ENCODE peak calls at places on chromosomes 4 and X, in six cellular contexts. F is effector memory CD4-positive, alpha-beta T cell; R is right cardiac atrium; O is AG10803; X is adipocyte; S is adrenal gland. H is an unnamed sample.
A peak's percentile ranks its signal among the peaks of the same experiment; 100 is the strongest.

GRCh38 chr4:26859762-26860156 is 882 bp upstream of the STIM2 start:
- DNase-seq in X (no peak), F (no peak), S (no peak), R (no peak), O (no peak), H (no peak)

GRCh38 chrX:97210501-97210900 is 326.8 kb downstream of the RPA4 start:
- DNase-seq in F (no peak), X (no peak), S (no peak), R (no peak), O (no peak), H (no peak)

GRCh38 chr4:119676101-119676500 is 47.5 kb upstream of the PDE5A start:
- DNase-seq in F (no peak), O (no peak), R (no peak), S (no peak), X (no peak), H (no peak)

GRCh38 chr4:140996757-140997156 is 136.5 kb downstream of the RNF150 start:
- DNase-seq in O (peak; percentile 91), R (no peak), X (peak; percentile 69), F (no peak), S (no peak), H (no peak)

GRCh38 chrX:133674726-133675470 is 259.6 kb upstream of the GPC4 start:
- DNase-seq in S (no peak), O (no peak), R (no peak), F (no peak), X (no peak), H (no peak)

GRCh38 chrX:75648803-75649588 is 126.2 kb upstream of the ZDHHC15 start:
- DNase-seq in O (no peak), X (no peak), F (no peak), R (no peak), S (no peak), H (no peak)

GRCh38 chr4:26009502-26009901 is 95.5 kb downstream of the SMIM20 start:
- DNase-seq in X (no peak), S (no peak), O (no peak), F (no peak), R (no peak), H (no peak)

GRCh38 chr4:112560084-112560483 is 44.1 kb upstream of the NEUROG2 start:
- DNase-seq in X (no peak), F (no peak), S (no peak), O (no peak), R (no peak), H (no peak)

GRCh38 chr4:110635155-110635479 is 12.2 kb upstream of the PITX2 start:
- DNase-seq in S (no peak), F (no peak), X (no peak), R (no peak), O (no peak), H (no peak)
- H3K4me3 ChIP-seq in S (no peak overlapping the region), F (no peak overlapping the region), X (no peak overlapping the region), R (no peak overlapping the region), O (peak overlapping the region; percentile 14), H (no peak overlapping the region)

GRCh38 chr4:4662230-4662629 is 120.4 kb upstream of the STX18 start:
- DNase-seq in R (no peak), S (no peak), F (no peak), X (no peak), O (no peak), H (no peak)

GRCh38 chr4:4666187-4666586 is 124.3 kb upstream of the STX18 start:
- DNase-seq in S (no peak), F (no peak), R (no peak), O (no peak), X (no peak), H (no peak)

GRCh38 chr4:4659871-4660651 is 118.2 kb upstream of the STX18 start:
- DNase-seq in S (no peak), R (no peak), X (peak; percentile 79), F (no peak), O (peak; percentile 93), H (no peak)

GRCh38 chr4:4664234-4664633 is 122.4 kb upstream of the STX18 start:
- DNase-seq in O (no peak), F (no peak), R (no peak), S (no peak), X (no peak), H (no peak)

DNA sequence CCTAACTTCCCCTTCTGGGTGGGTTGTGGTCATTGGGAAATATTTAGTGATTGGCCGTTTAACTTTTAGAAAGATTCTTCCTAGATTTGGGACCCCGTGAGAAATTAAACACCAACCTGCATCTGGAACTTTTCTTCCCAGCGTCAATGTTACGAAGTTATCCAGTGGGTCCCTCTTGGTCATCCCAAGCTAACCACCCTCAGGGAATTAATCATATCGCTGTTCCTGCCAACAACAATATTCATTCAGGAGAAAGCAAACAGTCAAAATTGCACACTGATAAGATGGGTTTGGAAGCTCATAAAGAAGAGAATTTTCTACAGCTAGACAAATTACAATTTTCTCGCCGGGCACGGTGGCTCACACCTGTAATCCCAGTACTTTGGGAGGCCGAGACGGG is 121.2 kb upstream of the STX18 start:
- DNase-seq in S (no peak), R (no peak), X (peak; percentile 34), F (no peak), O (no peak), H (no peak)
- H3K4me3 ChIP-seq in S (no peak overlapping the region), R (no peak overlapping the region), X (no peak overlapping the region), F (no peak overlapping the region), O (no peak overlapping the region), H (no peak overlapping the region)

GRCh38 chr4:167897116-167897515 is 195.2 kb upstream of the ANXA10 start:
- DNase-seq in S (no peak), O (peak; percentile 62), X (peak; percentile 29), R (no peak), F (no peak), H (no peak)
- H3K4me3 ChIP-seq in S (no peak overlapping the region), O (no peak overlapping the region), X (no peak overlapping the region), R (no peak overlapping the region), F (no peak overlapping the region), H (no peak overlapping the region)

GRCh38 chrX:115892787-115893671 is 277.5 kb upstream of the AGTR2 start:
- DNase-seq in R (peak; percentile 80), X (no peak), S (peak; percentile 43), F (peak; percentile 50), O (no peak), H (no peak)
- H3K4me3 ChIP-seq in R (no peak overlapping the region), X (no peak overlapping the region), S (no peak overlapping the region), F (no peak overlapping the region), O (no peak overlapping the region), H (no peak overlapping the region)

GRCh38 chr4:168678751-168679366 is 182.0 kb downstream of the PALLD start:
- DNase-seq in X (no peak), R (no peak), O (no peak), F (no peak), S (no peak), H (no peak)
- H3K4me3 ChIP-seq in X (no peak overlapping the region), R (no peak overlapping the region), O (no peak overlapping the region), F (no peak overlapping the region), S (no peak overlapping the region), H (no peak overlapping the region)

GRCh38 chrX:1596676-1597344 is 5.4 kb downstream of the AKAP17A start:
- DNase-seq in R (no peak), O (no peak), F (no peak), S (no peak), X (no peak), H (peak; percentile 73)

GRCh38 chrX:1598021-1598875 is 6.8 kb downstream of the AKAP17A start:
- DNase-seq in O (no peak), F (no peak), X (no peak), R (no peak), S (no peak), H (peak; percentile 78)

GRCh38 chrX:1593286-1594271 is 2.2 kb downstream of the AKAP17A start:
- DNase-seq in O (no peak), F (no peak), S (peak; percentile 57), X (peak; percentile 13), R (no peak), H (peak; percentile 83)

GRCh38 chrX:1597345-1598020 is 6.1 kb downstream of the AKAP17A start:
- DNase-seq in X (no peak), R (no peak), O (no peak), F (no peak), S (no peak), H (no peak)

DNA sequence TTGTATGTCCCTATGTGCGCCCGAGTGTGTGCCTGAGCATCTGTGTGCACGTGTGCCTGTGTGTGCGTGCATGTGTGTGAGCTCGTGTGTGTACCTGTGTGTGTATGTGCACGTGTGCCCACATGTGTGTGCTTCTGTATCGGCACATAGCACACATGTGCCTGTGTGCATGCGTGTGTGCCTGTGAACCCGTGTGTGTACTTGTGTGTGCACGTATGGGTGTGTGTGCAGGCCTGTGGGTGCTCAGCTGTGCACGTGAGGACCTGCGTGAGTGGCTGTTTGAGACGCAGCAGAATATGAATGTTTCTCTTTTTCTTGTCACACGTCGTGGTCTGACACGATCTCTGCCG is 4.3 kb downstream of the AKAP17A start:
- DNase-seq in O (no peak), X (no peak), S (no peak), F (no peak), R (no peak), H (no peak)
- H3K4me3 ChIP-seq in O (no peak overlapping the region), X (no peak overlapping the region), S (no peak overlapping the region), F (no peak overlapping the region), R (no peak overlapping the region), H (no peak overlapping the region)

GRCh38 chr4:37082912-37083311 is 161.6 kb upstream of the NWD2 start:
- DNase-seq in X (no peak), S (no peak), R (no peak), O (no peak), F (no peak), H (no peak)
- H3K4me3 ChIP-seq in X (no peak overlapping the region), S (no peak overlapping the region), R (no peak overlapping the region), O (no peak overlapping the region), F (no peak overlapping the region), H (no peak overlapping the region)

GRCh38 chrX:9862525-9862924 is 76.3 kb downstream of the SHROOM2 start:
- DNase-seq in X (no peak), F (no peak), S (no peak), R (no peak), O (no peak), H (no peak)
- H3K4me3 ChIP-seq in X (no peak overlapping the region), F (no peak overlapping the region), S (no peak overlapping the region), R (no peak overlapping the region), O (no peak overlapping the region), H (no peak overlapping the region)

DNA sequence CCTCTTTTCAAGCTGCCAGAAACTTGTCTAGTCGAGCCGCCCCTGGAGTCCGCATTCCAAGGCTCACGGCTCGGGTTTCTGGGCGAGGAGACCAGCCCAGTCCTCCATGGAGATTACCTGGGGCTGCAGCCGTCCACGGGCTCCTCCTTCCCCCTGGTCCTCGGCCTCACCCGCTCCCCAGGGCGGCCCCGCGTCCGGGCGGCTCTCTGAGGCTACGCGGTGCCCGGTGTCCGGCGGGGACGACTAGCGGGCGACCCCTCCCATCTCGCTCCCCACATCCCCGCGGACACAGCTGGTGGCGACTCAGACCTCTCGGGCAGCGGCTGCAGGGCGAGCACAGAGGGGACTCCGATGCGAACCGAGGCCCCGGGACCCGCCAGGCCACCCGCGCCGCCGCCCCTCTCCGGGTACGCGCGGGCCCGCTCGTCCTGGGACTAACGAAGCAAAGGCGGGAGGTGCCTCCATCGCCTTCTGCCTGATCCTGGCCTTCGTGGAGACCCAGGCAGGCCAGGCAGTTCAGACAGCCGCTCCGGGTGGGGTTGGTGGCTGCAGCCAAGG is 159.4 kb downstream of the TRAM1L1 start:
- DNase-seq in F (no peak), R (peak; percentile 20), S (no peak), X (peak; percentile 28), O (no peak), H (no peak)
- H3K4me3 ChIP-seq in F (no peak overlapping the region), R (no peak overlapping the region), S (no peak overlapping the region), X (peak overlapping the region; percentile 11), O (no peak overlapping the region), H (no peak overlapping the region)